ENCODE peak calls at places on chromosome 7, in eight cellular contexts. One of them, this sample, is unnamed.

GRCh38 chr7:44051611-44052220 is 7.2 kb downstream of the DBNL start:
- DNase-seq in psoas muscle: no peak
- DNase-seq in mesothelial cell of epicardium: no peak
- DNase-seq in fibroblast of pulmonary artery: no peak
- DNase-seq in choroid plexus epithelial cell: no peak
- DNase-seq in fibroblast of lung: no peak
- DNase-seq in pancreas: no peak
- DNase-seq in progenitor cell of endocrine pancreas: no peak
- DNase-seq in this sample: no peak

GRCh38 chr7:1843271-1843861 is 173.3 kb downstream of the ELFN1 start:
- DNase-seq in psoas muscle: peak
- DNase-seq in progenitor cell of endocrine pancreas: no peak
- DNase-seq in fibroblast of lung: peak
- DNase-seq in choroid plexus epithelial cell: no peak
- DNase-seq in pancreas: no peak
- DNase-seq in mesothelial cell of epicardium: no peak
- DNase-seq in fibroblast of pulmonary artery: no peak
- DNase-seq in this sample: no peak

GRCh38 chr7:143299346-143299745 is 11.2 kb downstream of the CASP2 start:
- DNase-seq in progenitor cell of endocrine pancreas: no peak
- DNase-seq in mesothelial cell of epicardium: no peak
- DNase-seq in pancreas: no peak
- DNase-seq in choroid plexus epithelial cell: no peak
- DNase-seq in psoas muscle: no peak
- DNase-seq in fibroblast of pulmonary artery: no peak
- DNase-seq in fibroblast of lung: peak
- DNase-seq in this sample: no peak

GRCh38 chr7:69889338-69890080 is 291.2 kb downstream of the AUTS2 start:
- DNase-seq in psoas muscle: no peak
- DNase-seq in progenitor cell of endocrine pancreas: no peak
- DNase-seq in pancreas: no peak
- DNase-seq in fibroblast of lung: no peak
- DNase-seq in fibroblast of pulmonary artery: no peak
- DNase-seq in choroid plexus epithelial cell: no peak
- DNase-seq in mesothelial cell of epicardium: no peak
- DNase-seq in this sample: no peak

GRCh38 chr7:20474244-20474643 is 141.2 kb upstream of the ABCB5 start:
- DNase-seq in fibroblast of lung: no peak
- DNase-seq in mesothelial cell of epicardium: no peak
- DNase-seq in pancreas: no peak
- DNase-seq in fibroblast of pulmonary artery: no peak
- DNase-seq in choroid plexus epithelial cell: no peak
- DNase-seq in progenitor cell of endocrine pancreas: no peak
- DNase-seq in psoas muscle: no peak
- DNase-seq in this sample: no peak

GRCh38 chr7:104700336-104700735 is 313.7 kb upstream of the KMT2E start:
- DNase-seq in fibroblast of lung: no peak
- DNase-seq in pancreas: no peak
- DNase-seq in psoas muscle: no peak
- DNase-seq in mesothelial cell of epicardium: no peak
- DNase-seq in fibroblast of pulmonary artery: no peak
- DNase-seq in choroid plexus epithelial cell: no peak
- DNase-seq in progenitor cell of endocrine pancreas: no peak
- DNase-seq in this sample: no peak

GRCh38 chr7:39493929-39494328 is 72.3 kb upstream of the YAE1 start:
- DNase-seq in mesothelial cell of epicardium: no peak
- DNase-seq in progenitor cell of endocrine pancreas: no peak
- DNase-seq in psoas muscle: no peak
- DNase-seq in fibroblast of pulmonary artery: no peak
- DNase-seq in fibroblast of lung: no peak
- DNase-seq in pancreas: no peak
- DNase-seq in choroid plexus epithelial cell: no peak
- DNase-seq in this sample: no peak

GRCh38 chr7:45256309-45256708 is 98.7 kb downstream of the RAMP3 start:
- DNase-seq in choroid plexus epithelial cell: no peak
- DNase-seq in mesothelial cell of epicardium: no peak
- DNase-seq in pancreas: no peak
- DNase-seq in fibroblast of pulmonary artery: no peak
- DNase-seq in progenitor cell of endocrine pancreas: no peak
- DNase-seq in psoas muscle: no peak
- DNase-seq in fibroblast of lung: no peak
- DNase-seq in this sample: no peak

GRCh38 chr7:30920021-30920583 is 8.4 kb downstream of the AQP1 start:
- DNase-seq in mesothelial cell of epicardium: no peak
- DNase-seq in progenitor cell of endocrine pancreas: no peak
- DNase-seq in choroid plexus epithelial cell: no peak
- DNase-seq in psoas muscle: no peak
- DNase-seq in fibroblast of pulmonary artery: no peak
- DNase-seq in pancreas: peak
- DNase-seq in fibroblast of lung: no peak
- DNase-seq in this sample: peak

GRCh38 chr7:91527460-91527859 is 263.2 kb downstream of the FZD1 start:
- DNase-seq in fibroblast of lung: no peak
- DNase-seq in mesothelial cell of epicardium: no peak
- DNase-seq in choroid plexus epithelial cell: no peak
- DNase-seq in progenitor cell of endocrine pancreas: no peak
- DNase-seq in pancreas: no peak
- DNase-seq in fibroblast of pulmonary artery: no peak
- DNase-seq in psoas muscle: no peak
- DNase-seq in this sample: no peak

GRCh38 chr7:26620352-26620751 is 244.0 kb downstream of the SKAP2 start:
- DNase-seq in progenitor cell of endocrine pancreas: no peak
- DNase-seq in fibroblast of lung: no peak
- DNase-seq in choroid plexus epithelial cell: no peak
- DNase-seq in psoas muscle: peak
- DNase-seq in fibroblast of pulmonary artery: no peak
- DNase-seq in mesothelial cell of epicardium: no peak
- DNase-seq in pancreas: no peak
- DNase-seq in this sample: no peak

GRCh38 chr7:55444786-55445185 is 79.6 kb downstream of the LANCL2 start:
- DNase-seq in choroid plexus epithelial cell: no peak
- DNase-seq in pancreas: no peak
- DNase-seq in fibroblast of pulmonary artery: no peak
- DNase-seq in progenitor cell of endocrine pancreas: no peak
- DNase-seq in mesothelial cell of epicardium: no peak
- DNase-seq in psoas muscle: no peak
- DNase-seq in fibroblast of lung: no peak
- DNase-seq in this sample: no peak

GRCh38 chr7:100804681-100805431 is 22.5 kb downstream of the EPHB4 start:
- DNase-seq in psoas muscle: no peak
- DNase-seq in mesothelial cell of epicardium: no peak
- DNase-seq in choroid plexus epithelial cell: no peak
- DNase-seq in pancreas: no peak
- DNase-seq in fibroblast of lung: no peak
- DNase-seq in fibroblast of pulmonary artery: no peak
- DNase-seq in progenitor cell of endocrine pancreas: no peak
- DNase-seq in this sample: no peak

GRCh38 chr7:100802951-100803350 is 24.4 kb downstream of the EPHB4 start:
- DNase-seq in psoas muscle: no peak
- DNase-seq in fibroblast of lung: no peak
- DNase-seq in progenitor cell of endocrine pancreas: no peak
- DNase-seq in pancreas: no peak
- DNase-seq in fibroblast of pulmonary artery: no peak
- DNase-seq in mesothelial cell of epicardium: no peak
- DNase-seq in choroid plexus epithelial cell: no peak
- DNase-seq in this sample: no peak

GRCh38 chr7:100801833-100802568 is 25.3 kb downstream of the EPHB4 start:
- DNase-seq in fibroblast of lung: peak
- DNase-seq in choroid plexus epithelial cell: peak
- DNase-seq in psoas muscle: no peak
- DNase-seq in mesothelial cell of epicardium: peak
- DNase-seq in fibroblast of pulmonary artery: peak
- DNase-seq in progenitor cell of endocrine pancreas: peak
- DNase-seq in pancreas: peak
- DNase-seq in this sample: no peak

GRCh38 chr7:100806276-100806675 is 21.0 kb downstream of the EPHB4 start:
- DNase-seq in choroid plexus epithelial cell: no peak
- DNase-seq in mesothelial cell of epicardium: no peak
- DNase-seq in fibroblast of lung: no peak
- DNase-seq in progenitor cell of endocrine pancreas: no peak
- DNase-seq in psoas muscle: no peak
- DNase-seq in pancreas: no peak
- DNase-seq in fibroblast of pulmonary artery: no peak
- DNase-seq in this sample: no peak

GRCh38 chr7:100803398-100804161 is 23.7 kb downstream of the EPHB4 start:
- DNase-seq in fibroblast of lung: peak
- DNase-seq in fibroblast of pulmonary artery: peak
- DNase-seq in mesothelial cell of epicardium: peak
- DNase-seq in progenitor cell of endocrine pancreas: peak
- DNase-seq in psoas muscle: peak
- DNase-seq in pancreas: peak
- DNase-seq in choroid plexus epithelial cell: peak
- DNase-seq in this sample: peak
- TF ChIP-seq CTCF in fibroblast of lung: no peak
- TF ChIP-seq CTCF in fibroblast of pulmonary artery: no peak
- TF ChIP-seq CTCF in mesothelial cell of epicardium: no peak
- TF ChIP-seq CTCF in progenitor cell of endocrine pancreas: no peak
- TF ChIP-seq CTCF in psoas muscle: no peak
- TF ChIP-seq CTCF in pancreas: no peak
- TF ChIP-seq CTCF in choroid plexus epithelial cell: no peak
- TF ChIP-seq CTCF in this sample: no peak

DNA sequence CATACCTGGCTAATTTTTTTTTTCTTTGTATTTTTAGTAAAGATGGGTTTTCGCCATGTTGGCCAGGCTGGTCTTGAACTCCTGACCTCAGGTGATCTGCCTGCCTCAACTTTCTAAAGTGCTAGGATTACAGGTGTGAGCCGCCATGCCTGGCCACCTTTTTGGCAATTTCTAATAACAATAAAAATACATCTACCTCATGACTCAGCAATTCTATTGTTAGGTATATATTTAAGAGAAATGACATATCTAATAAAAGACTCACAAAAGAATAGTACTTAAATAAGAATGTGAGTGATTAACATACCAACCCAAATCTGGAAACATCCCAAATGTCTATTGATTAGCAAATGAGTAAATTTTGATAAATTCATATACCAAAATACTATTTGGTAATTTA is 103.6 kb upstream of the PPP1R9A start:
- DNase-seq in choroid plexus epithelial cell: no peak
- DNase-seq in pancreas: no peak
- DNase-seq in progenitor cell of endocrine pancreas: no peak
- DNase-seq in psoas muscle: no peak
- DNase-seq in fibroblast of lung: no peak
- DNase-seq in fibroblast of pulmonary artery: no peak
- DNase-seq in mesothelial cell of epicardium: no peak
- DNase-seq in this sample: no peak
- TF ChIP-seq CTCF in choroid plexus epithelial cell: no peak
- TF ChIP-seq CTCF in pancreas: no peak
- TF ChIP-seq CTCF in progenitor cell of endocrine pancreas: no peak
- TF ChIP-seq CTCF in psoas muscle: no peak
- TF ChIP-seq CTCF in fibroblast of lung: no peak
- TF ChIP-seq CTCF in fibroblast of pulmonary artery: no peak
- TF ChIP-seq CTCF in mesothelial cell of epicardium: no peak
- TF ChIP-seq CTCF in this sample: no peak

GRCh38 chr7:57370066-57370738 is 79.8 kb upstream of the ZNF716 start:
- DNase-seq in pancreas: no peak
- DNase-seq in fibroblast of lung: no peak
- DNase-seq in choroid plexus epithelial cell: no peak
- DNase-seq in fibroblast of pulmonary artery: no peak
- DNase-seq in mesothelial cell of epicardium: no peak
- DNase-seq in psoas muscle: no peak
- DNase-seq in progenitor cell of endocrine pancreas: no peak
- DNase-seq in this sample: no peak
- TF ChIP-seq CTCF in pancreas: no peak
- TF ChIP-seq CTCF in fibroblast of lung: no peak
- TF ChIP-seq CTCF in choroid plexus epithelial cell: no peak
- TF ChIP-seq CTCF in fibroblast of pulmonary artery: no peak
- TF ChIP-seq CTCF in mesothelial cell of epicardium: no peak
- TF ChIP-seq CTCF in psoas muscle: no peak
- TF ChIP-seq CTCF in progenitor cell of endocrine pancreas: no peak
- TF ChIP-seq CTCF in this sample: no peak

GRCh38 chr7:134827436-134827835 is 48.0 kb downstream of the CALD1 start:
- DNase-seq in mesothelial cell of epicardium: no peak
- DNase-seq in fibroblast of pulmonary artery: no peak
- DNase-seq in fibroblast of lung: no peak
- DNase-seq in pancreas: no peak
- DNase-seq in choroid plexus epithelial cell: no peak
- DNase-seq in psoas muscle: no peak
- DNase-seq in progenitor cell of endocrine pancreas: no peak
- DNase-seq in this sample: no peak
- TF ChIP-seq CTCF in mesothelial cell of epicardium: no peak
- TF ChIP-seq CTCF in fibroblast of pulmonary artery: no peak
- TF ChIP-seq CTCF in fibroblast of lung: no peak
- TF ChIP-seq CTCF in pancreas: no peak
- TF ChIP-seq CTCF in choroid plexus epithelial cell: no peak
- TF ChIP-seq CTCF in psoas muscle: no peak
- TF ChIP-seq CTCF in progenitor cell of endocrine pancreas: no peak
- TF ChIP-seq CTCF in this sample: no peak

GRCh38 chr7:84914598-84914997 is 272.3 kb downstream of the SEMA3D start:
- DNase-seq in mesothelial cell of epicardium: no peak
- DNase-seq in psoas muscle: no peak
- DNase-seq in progenitor cell of endocrine pancreas: no peak
- DNase-seq in choroid plexus epithelial cell: peak
- DNase-seq in fibroblast of lung: no peak
- DNase-seq in pancreas: no peak
- DNase-seq in fibroblast of pulmonary artery: no peak
- DNase-seq in this sample: no peak
- TF ChIP-seq CTCF in mesothelial cell of epicardium: no peak
- TF ChIP-seq CTCF in psoas muscle: no peak
- TF ChIP-seq CTCF in progenitor cell of endocrine pancreas: no peak
- TF ChIP-seq CTCF in choroid plexus epithelial cell: peak
- TF ChIP-seq CTCF in fibroblast of lung: no peak
- TF ChIP-seq CTCF in pancreas: no peak
- TF ChIP-seq CTCF in fibroblast of pulmonary artery: peak
- TF ChIP-seq CTCF in this sample: no peak